ENCODE peak calls at places on chromosomes 1 and 21, in seven cellular contexts. F is fibroblast of lung, O is H9, W is OCI-LY7, K is lower lobe of right lung, Q is RWPE2, H is HAP-1. L is an unnamed sample.

GRCh38 chr1:208219659-208220282 is 24.4 kb downstream of the PLXNA2 start:
- DNase-seq in F (peak; percentile 50), W (no peak), Q (peak; percentile 85), H (no peak), O (no peak), K (peak; percentile 71), L (no peak)

GRCh38 chr1:118650084-118650807 is 337.9 kb downstream of the TBX15 start:
- DNase-seq in Q (no peak), H (no peak), O (no peak), K (no peak), F (no peak), W (no peak), L (no peak)

GRCh38 chr1:91582431-91582921 is 81.8 kb downstream of the CDC7 start:
- DNase-seq in Q (no peak), F (peak; percentile 92), K (no peak), W (no peak), O (no peak), H (no peak), L (no peak)

GRCh38 chr1:93668951-93669350 is 12.7 kb downstream of the BCAR3 start:
- DNase-seq in H (no peak), W (no peak), K (no peak), O (no peak), F (no peak), Q (no peak), L (no peak)

GRCh38 chr1:228398741-228399461 is 7.7 kb downstream of the TRIM11 start:
- DNase-seq in Q (no peak), W (no peak), H (no peak), O (peak; percentile 20), F (no peak), K (no peak), L (no peak)

GRCh38 chr1:100087396-100087795 is 45.3 kb downstream of the SASS6 start:
- DNase-seq in O (no peak), H (no peak), F (no peak), W (no peak), Q (no peak), K (no peak), L (no peak)

GRCh38 chr1:175216444-175216843 is 23.9 kb upstream of the KIAA0040 start:
- DNase-seq in Q (no peak), H (no peak), O (no peak), K (no peak), F (no peak), W (no peak), L (no peak)

GRCh38 chr21:30207252-30207579 is 8.7 kb downstream of the CLDN8 start:
- DNase-seq in O (no peak), H (no peak), W (no peak), Q (no peak), F (no peak), K (no peak), L (no peak)

GRCh38 chr21:41170442-41170841 is 2.5 kb downstream of the BACE2 start:
- DNase-seq in Q (no peak), W (peak; percentile 22), H (no peak), O (peak; percentile 72), F (peak; percentile 23), K (no peak), L (no peak)

GRCh38 chr1:35707253-35708178 is 11.2 kb downstream of the C1orf216 start:
- DNase-seq in O (peak; percentile 80), Q (no peak), K (no peak), W (no peak), F (no peak), H (peak; percentile 77), L (peak; percentile 72)

GRCh38 chr21:46369520-46370235 is 45.7 kb downstream of the PCNT start:
- DNase-seq in Q (peak; percentile 51), O (no peak), K (no peak), W (no peak), H (no peak), F (no peak), L (no peak)

GRCh38 chr21:45049725-45050359 is 24.5 kb upstream of the ADARB1 start:
- DNase-seq in F (peak; percentile 18), Q (no peak), H (no peak), W (no peak), K (no peak), O (no peak), L (no peak)

GRCh38 chr21:34992180-34992579 is 56.9 kb downstream of the RUNX1 start:
- DNase-seq in K (no peak), O (no peak), F (no peak), H (no peak), Q (no peak), W (no peak), L (no peak)

GRCh38 chr21:32916522-32917099 is 109.1 kb upstream of the OLIG2 start:
- DNase-seq in Q (no peak), H (no peak), F (no peak), O (no peak), K (no peak), W (peak; percentile 31), L (no peak)

GRCh38 chr1:61013189-61013952 is 69.0 kb upstream of the NFIA start:
- DNase-seq in Q (no peak), W (no peak), K (no peak), H (no peak), F (no peak), O (no peak), L (no peak)

GRCh38 chr1:175268720-175269119 is 76.1 kb upstream of the KIAA0040 start:
- DNase-seq in H (no peak), F (no peak), Q (no peak), O (no peak), W (no peak), K (no peak), L (no peak)

GRCh38 chr21:25571726-25572121 is 35.6 kb downstream of the MRPL39 start:
- DNase-seq in W (no peak), K (no peak), H (no peak), Q (no peak), O (no peak), F (no peak), L (no peak)

GRCh38 chr1:245873883-245874671 is 633.0 kb downstream of the SMYD3 start:
- DNase-seq in K (no peak), W (no peak), H (no peak), F (no peak), Q (no peak), O (no peak), L (no peak)

GRCh38 chr1:175482072-175482451 is 261.3 kb downstream of the TNR start:
- DNase-seq in K (no peak), W (no peak), H (no peak), Q (no peak), F (no peak), O (no peak), L (no peak)

DNA sequence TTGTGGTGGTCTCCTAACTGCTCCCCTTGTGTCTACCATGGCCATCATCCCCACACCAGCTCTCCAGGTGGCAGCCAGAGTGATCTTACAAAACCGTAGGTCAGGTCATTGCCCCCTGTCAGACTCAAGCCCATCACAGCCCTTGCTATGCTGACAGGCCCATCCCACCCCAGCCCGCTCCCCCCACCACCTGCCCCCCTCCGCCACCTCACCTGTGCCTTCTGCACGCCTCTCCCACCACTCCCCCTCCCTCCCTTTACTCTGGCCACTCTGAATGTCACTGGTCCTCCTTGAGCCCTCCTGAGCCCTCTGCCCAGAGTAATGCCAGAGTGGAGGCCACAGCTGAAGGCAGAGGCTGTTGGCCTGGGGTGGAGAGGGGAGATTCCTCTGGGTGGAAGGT is 28.5 kb downstream of the TEX35 start:
- DNase-seq in H (no peak), Q (no peak), W (no peak), F (no peak), K (no peak), O (no peak), L (no peak)
- H3K4me1 ChIP-seq in H (peaks cover 2% of the 10 kb centered on the region), Q (peaks cover 23% of the 10 kb centered on the region), W (peaks cover 31% of the 10 kb centered on the region), F (peaks cover 44% of the 10 kb centered on the region), K (peaks cover 17% of the 10 kb centered on the region), O (no peaks in the 10 kb centered on the region), L (peaks cover 10% of the 10 kb centered on the region)

GRCh38 chr1:3066250-3066711 is 2.7 kb upstream of the PRDM16 start:
- DNase-seq in Q (peak; percentile 51), F (peak; percentile 8), O (no peak), H (peak; percentile 18), W (no peak), K (peak; percentile 81), L (no peak)

GRCh38 chr1:3065797-3066196 is 3.2 kb upstream of the PRDM16 start:
- DNase-seq in H (no peak), F (no peak), Q (peak; percentile 28), K (peak; percentile 33), W (no peak), O (no peak), L (no peak)

GRCh38 chr1:3064296-3064850 is 4.6 kb upstream of the PRDM16 start:
- DNase-seq in O (no peak), Q (peak; percentile 51), F (no peak), K (peak; percentile 43), W (no peak), H (no peak), L (no peak)

GRCh38 chr1:3064901-3065300 is 4.1 kb upstream of the PRDM16 start:
- DNase-seq in F (no peak), W (no peak), H (no peak), Q (peak; percentile 19), K (no peak), O (no peak), L (no peak)

DNA sequence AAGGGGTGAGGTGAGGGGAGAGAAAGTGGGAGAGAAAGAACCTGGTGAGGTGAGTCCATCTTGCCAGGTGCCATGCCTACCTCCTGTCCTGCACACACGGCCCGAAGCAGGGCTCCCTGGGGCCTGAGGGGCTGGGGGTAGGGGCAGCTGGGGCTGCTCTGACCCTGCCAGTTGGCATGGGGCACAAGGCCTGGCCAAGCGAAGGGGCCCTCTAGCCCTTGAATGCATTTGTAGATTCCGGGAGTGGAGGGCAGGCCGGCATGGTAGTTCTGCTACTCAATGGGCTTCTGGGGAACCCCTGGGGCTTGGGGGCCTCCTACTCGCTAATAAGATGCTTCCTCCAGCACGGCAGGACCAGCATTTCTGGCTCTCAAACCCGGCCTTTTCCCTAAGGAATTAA is 3.6 kb upstream of the PRDM16 start:
- DNase-seq in O (no peak), Q (peak; percentile 49), W (no peak), K (peak; percentile 28), F (no peak), H (no peak), L (no peak)
- H3K4me1 ChIP-seq in O (no peaks in the 10 kb centered on the region), Q (no peaks in the 10 kb centered on the region), W (no peaks in the 10 kb centered on the region), K (peaks cover 11% of the 10 kb centered on the region), F (no peaks in the 10 kb centered on the region), H (no peaks in the 10 kb centered on the region), L (peaks cover 14% of the 10 kb centered on the region)

GRCh38 chr1:38361566-38361965 is 315.0 kb upstream of the POU3F1 start:
- DNase-seq in K (no peak), O (no peak), Q (no peak), H (no peak), F (no peak), W (no peak), L (no peak)
- H3K4me1 ChIP-seq in K (no peaks in the 10 kb centered on the region), O (peaks cover 9% of the 10 kb centered on the region), Q (no peaks in the 10 kb centered on the region), H (no peaks in the 10 kb centered on the region), F (no peaks in the 10 kb centered on the region), W (no peaks in the 10 kb centered on the region), L (peaks cover 2% of the 10 kb centered on the region)

DNA sequence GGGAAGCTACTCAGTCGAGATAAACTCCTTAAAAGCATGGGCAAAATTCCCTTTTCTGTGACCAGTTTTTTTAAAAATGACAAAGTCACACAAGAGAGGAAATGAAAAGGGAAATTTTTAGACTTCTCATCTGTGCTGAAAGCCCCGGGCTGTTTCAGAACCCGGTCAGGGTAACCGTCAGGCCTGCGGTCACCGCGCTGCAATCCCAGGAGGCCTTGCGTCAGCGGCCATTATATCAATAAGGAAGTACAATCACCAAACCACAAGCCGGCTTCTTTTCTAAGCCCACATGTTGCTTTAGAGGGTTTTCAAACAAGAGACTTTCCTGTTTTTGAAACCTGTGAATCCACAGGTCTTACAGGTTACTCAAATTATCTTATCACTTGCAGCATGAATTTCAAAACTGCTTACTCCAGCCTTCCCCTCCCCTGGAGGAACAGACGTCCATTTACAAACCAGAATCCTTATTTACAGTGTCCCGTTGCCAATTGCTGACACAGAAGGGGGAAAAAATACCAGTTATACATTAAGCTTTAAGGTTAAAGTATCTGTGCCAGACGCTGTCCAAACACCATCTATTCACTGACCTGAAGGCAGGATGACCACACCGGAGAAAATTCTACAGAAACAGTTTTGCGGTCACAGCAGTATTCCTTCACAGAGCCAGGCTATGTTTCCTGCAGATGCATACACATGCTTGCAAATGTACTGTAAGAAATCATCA is 165.3 kb downstream of the TOMM20 start:
- DNase-seq in O (no peak), F (peak; percentile 86), K (peak; percentile 95), W (peak; percentile 97), Q (no peak), H (no peak), L (no peak)
- H3K4me1 ChIP-seq in O (no peaks in the 10 kb centered on the region), F (peaks cover 33% of the 10 kb centered on the region), K (peaks cover 73% of the 10 kb centered on the region), W (peaks cover 74% of the 10 kb centered on the region), Q (peaks cover 20% of the 10 kb centered on the region), H (peaks cover 6% of the 10 kb centered on the region), L (peaks cover 2% of the 10 kb centered on the region)